ENCODE peak calls at places on chromosomes 13 and 19, in eight cellular contexts. One of them, this sample, is unnamed.

GRCh38 chr19:4730740-4731171 is 7.1 kb upstream of the DPP9 start:
- DNase-seq in activated T-cell treated with anti-CD3 and anti-CD28 coated beads, Interleukin-2, amount 50 U/mL, for 72 hours: peak; percentile 73
- DNase-seq in T47D: peak; percentile 22
- DNase-seq in brain microvascular endothelial cell: no peak
- DNase-seq in activated naive CD4-positive, alpha-beta T cell treated with anti-CD3 and anti-CD28 coated beads for 36 hours: peak; percentile 77
- DNase-seq in caudate nucleus: no peak
- DNase-seq in neuronal stem cell: no peak
- DNase-seq in fibroblast of mammary gland: no peak
- DNase-seq in this sample: no peak

GRCh38 chr13:74570834-74571233 is 436.6 kb upstream of the KLF12 start:
- DNase-seq in activated T-cell treated with anti-CD3 and anti-CD28 coated beads, Interleukin-2, amount 50 U/mL, for 72 hours: no peak
- DNase-seq in T47D: no peak
- DNase-seq in brain microvascular endothelial cell: peak; percentile 46
- DNase-seq in activated naive CD4-positive, alpha-beta T cell treated with anti-CD3 and anti-CD28 coated beads for 36 hours: no peak
- DNase-seq in caudate nucleus: no peak
- DNase-seq in neuronal stem cell: no peak
- DNase-seq in fibroblast of mammary gland: peak; percentile 47
- DNase-seq in this sample: no peak

GRCh38 chr13:48405865-48406264 is 7.0 kb downstream of the LPAR6 start:
- DNase-seq in activated T-cell treated with anti-CD3 and anti-CD28 coated beads, Interleukin-2, amount 50 U/mL, for 72 hours: no peak
- DNase-seq in T47D: no peak
- DNase-seq in brain microvascular endothelial cell: no peak
- DNase-seq in activated naive CD4-positive, alpha-beta T cell treated with anti-CD3 and anti-CD28 coated beads for 36 hours: no peak
- DNase-seq in caudate nucleus: no peak
- DNase-seq in neuronal stem cell: no peak
- DNase-seq in fibroblast of mammary gland: no peak
- DNase-seq in this sample: no peak

GRCh38 chr13:94901070-94901469 is 188.7 kb upstream of the SOX21 start:
- DNase-seq in activated T-cell treated with anti-CD3 and anti-CD28 coated beads, Interleukin-2, amount 50 U/mL, for 72 hours: no peak
- DNase-seq in T47D: no peak
- DNase-seq in brain microvascular endothelial cell: no peak
- DNase-seq in activated naive CD4-positive, alpha-beta T cell treated with anti-CD3 and anti-CD28 coated beads for 36 hours: no peak
- DNase-seq in caudate nucleus: no peak
- DNase-seq in neuronal stem cell: no peak
- DNase-seq in fibroblast of mammary gland: peak; percentile 1
- DNase-seq in this sample: no peak

GRCh38 chr19:31553112-31553843 is 204.0 kb upstream of the TSHZ3 start:
- DNase-seq in activated T-cell treated with anti-CD3 and anti-CD28 coated beads, Interleukin-2, amount 50 U/mL, for 72 hours: no peak
- DNase-seq in T47D: no peak
- DNase-seq in brain microvascular endothelial cell: no peak
- DNase-seq in activated naive CD4-positive, alpha-beta T cell treated with anti-CD3 and anti-CD28 coated beads for 36 hours: no peak
- DNase-seq in caudate nucleus: no peak
- DNase-seq in neuronal stem cell: no peak
- DNase-seq in fibroblast of mammary gland: no peak
- DNase-seq in this sample: no peak

GRCh38 chr19:43518051-43518450 is 8.9 kb downstream of the ETHE1 start:
- DNase-seq in activated T-cell treated with anti-CD3 and anti-CD28 coated beads, Interleukin-2, amount 50 U/mL, for 72 hours: no peak
- DNase-seq in T47D: peak; percentile 26
- DNase-seq in brain microvascular endothelial cell: no peak
- DNase-seq in activated naive CD4-positive, alpha-beta T cell treated with anti-CD3 and anti-CD28 coated beads for 36 hours: no peak
- DNase-seq in caudate nucleus: no peak
- DNase-seq in neuronal stem cell: no peak
- DNase-seq in fibroblast of mammary gland: no peak
- DNase-seq in this sample: no peak

GRCh38 chr19:46428278-46429141 is at the start of gene PNMA8C:
- DNase-seq in activated T-cell treated with anti-CD3 and anti-CD28 coated beads, Interleukin-2, amount 50 U/mL, for 72 hours: peak; percentile 60
- DNase-seq in T47D: no peak
- DNase-seq in brain microvascular endothelial cell: peak; percentile 57
- DNase-seq in activated naive CD4-positive, alpha-beta T cell treated with anti-CD3 and anti-CD28 coated beads for 36 hours: peak; percentile 63
- DNase-seq in caudate nucleus: peak; percentile 72
- DNase-seq in neuronal stem cell: peak; percentile 89
- DNase-seq in fibroblast of mammary gland: peak; percentile 45
- DNase-seq in this sample: no peak

GRCh38 chr19:6528544-6529121 is 2.2 kb upstream of the TNFSF9 start:
- DNase-seq in activated T-cell treated with anti-CD3 and anti-CD28 coated beads, Interleukin-2, amount 50 U/mL, for 72 hours: no peak
- DNase-seq in T47D: no peak
- DNase-seq in brain microvascular endothelial cell: no peak
- DNase-seq in activated naive CD4-positive, alpha-beta T cell treated with anti-CD3 and anti-CD28 coated beads for 36 hours: no peak
- DNase-seq in caudate nucleus: peak; percentile 26
- DNase-seq in neuronal stem cell: no peak
- DNase-seq in fibroblast of mammary gland: no peak
- DNase-seq in this sample: no peak

GRCh38 chr13:108917581-108917980 is 288.2 kb downstream of the MYO16 start:
- DNase-seq in activated T-cell treated with anti-CD3 and anti-CD28 coated beads, Interleukin-2, amount 50 U/mL, for 72 hours: no peak
- DNase-seq in T47D: no peak
- DNase-seq in brain microvascular endothelial cell: peak; percentile 43
- DNase-seq in activated naive CD4-positive, alpha-beta T cell treated with anti-CD3 and anti-CD28 coated beads for 36 hours: no peak
- DNase-seq in caudate nucleus: no peak
- DNase-seq in neuronal stem cell: no peak
- DNase-seq in fibroblast of mammary gland: peak; percentile 82
- DNase-seq in this sample: no peak

GRCh38 chr13:40236566-40237168 is 429.8 kb downstream of the FOXO1 start:
- DNase-seq in activated T-cell treated with anti-CD3 and anti-CD28 coated beads, Interleukin-2, amount 50 U/mL, for 72 hours: no peak
- DNase-seq in T47D: no peak
- DNase-seq in brain microvascular endothelial cell: no peak
- DNase-seq in activated naive CD4-positive, alpha-beta T cell treated with anti-CD3 and anti-CD28 coated beads for 36 hours: no peak
- DNase-seq in caudate nucleus: no peak
- DNase-seq in neuronal stem cell: no peak
- DNase-seq in fibroblast of mammary gland: peak; percentile 92
- DNase-seq in this sample: no peak

GRCh38 chr13:28467034-28467433 is 27.9 kb downstream of the FLT1 start:
- DNase-seq in activated T-cell treated with anti-CD3 and anti-CD28 coated beads, Interleukin-2, amount 50 U/mL, for 72 hours: no peak
- DNase-seq in T47D: no peak
- DNase-seq in brain microvascular endothelial cell: no peak
- DNase-seq in activated naive CD4-positive, alpha-beta T cell treated with anti-CD3 and anti-CD28 coated beads for 36 hours: no peak
- DNase-seq in caudate nucleus: no peak
- DNase-seq in neuronal stem cell: no peak
- DNase-seq in fibroblast of mammary gland: no peak
- DNase-seq in this sample: no peak

GRCh38 chr13:41311607-41312500 is 787 bp downstream of the NAA16 start:
- DNase-seq in activated T-cell treated with anti-CD3 and anti-CD28 coated beads, Interleukin-2, amount 50 U/mL, for 72 hours: peak; percentile 67
- DNase-seq in T47D: peak; percentile 27
- DNase-seq in brain microvascular endothelial cell: peak; percentile 12
- DNase-seq in activated naive CD4-positive, alpha-beta T cell treated with anti-CD3 and anti-CD28 coated beads for 36 hours: peak; percentile 60
- DNase-seq in caudate nucleus: peak; percentile 65
- DNase-seq in neuronal stem cell: peak; percentile 17
- DNase-seq in fibroblast of mammary gland: peak; percentile 52
- DNase-seq in this sample: no peak

GRCh38 chr13:90500569-90500968 is 846.9 kb upstream of the MIR17HG start:
- DNase-seq in activated T-cell treated with anti-CD3 and anti-CD28 coated beads, Interleukin-2, amount 50 U/mL, for 72 hours: no peak
- DNase-seq in T47D: no peak
- DNase-seq in brain microvascular endothelial cell: no peak
- DNase-seq in activated naive CD4-positive, alpha-beta T cell treated with anti-CD3 and anti-CD28 coated beads for 36 hours: no peak
- DNase-seq in caudate nucleus: no peak
- DNase-seq in neuronal stem cell: no peak
- DNase-seq in fibroblast of mammary gland: no peak
- DNase-seq in this sample: no peak